ENCODE peak calls at places on chromosomes 1 and 21, in six cellular contexts. V is stomach, Y is GM13976, B is AG10803, J is ovary, U is H9. I is an unnamed sample.

GRCh38 chr21:29148535-29148934 is 18.1 kb downstream of the MAP3K7CL start:
- DNase-seq in V (no peak), Y (no peak), B (peak), J (no peak), U (no peak), I (no peak)

GRCh38 chr1:89609781-89610456 is 23.0 kb upstream of the LRRC8C start:
- DNase-seq in V (no peak), Y (no peak), B (no peak), J (no peak), U (peak), I (no peak)

GRCh38 chr1:205243355-205244191 is 15.8 kb downstream of the TMCC2 start:
- DNase-seq in V (no peak), Y (no peak), B (no peak), J (no peak), U (no peak), I (peak)

GRCh38 chr1:221074325-221074724 is 195.1 kb downstream of the HLX start:
- DNase-seq in V (no peak), Y (no peak), B (peak), J (no peak), U (no peak), I (no peak)

GRCh38 chr1:44418022-44418673 is 13.1 kb downstream of the RNF220 start:
- DNase-seq in V (no peak), Y (no peak), B (no peak), J (no peak), U (no peak), I (no peak)

GRCh38 chr1:4637616-4638346 is 16.6 kb upstream of the AJAP1 start:
- DNase-seq in V (no peak), Y (no peak), B (no peak), J (peak), U (peak), I (no peak)

GRCh38 chr1:150365945-150366344 is 2.0 kb downstream of the RPRD2 start:
- DNase-seq in V (no peak), Y (no peak), B (no peak), J (no peak), U (no peak), I (no peak)

GRCh38 chr21:36994501-36995189 is 11.9 kb upstream of the RIPPLY3 start:
- DNase-seq in V (no peak), Y (no peak), B (no peak), J (no peak), U (peak), I (no peak)

GRCh38 chr1:246161626-246162025 is 345.5 kb downstream of the SMYD3 start:
- DNase-seq in V (no peak), Y (no peak), B (peak), J (no peak), U (no peak), I (no peak)

GRCh38 chr1:153612111-153612754 is 704 bp downstream of the S100A16 start:
- DNase-seq in V (no peak), Y (peak), B (no peak), J (no peak), U (no peak), I (no peak)

GRCh38 chr1:91745649-91746383 is 140.1 kb downstream of the TGFBR3 start:
- DNase-seq in V (no peak), Y (no peak), B (no peak), J (no peak), U (no peak), I (no peak)

GRCh38 chr1:154741747-154742495 is 128.2 kb downstream of the KCNN3 start:
- DNase-seq in V (no peak), Y (no peak), B (peak), J (no peak), U (peak), I (no peak)

GRCh38 chr1:2248854-2249558 is 20.9 kb downstream of the SKI start:
- DNase-seq in V (no peak), Y (no peak), B (no peak), J (no peak), U (peak), I (no peak)

GRCh38 chr1:190320952-190321351 is 156.7 kb downstream of the BRINP3 start:
- DNase-seq in V (no peak), Y (no peak), B (no peak), J (no peak), U (no peak), I (no peak)
- TF ChIP-seq CTCF in V (no peak), Y (no peak), B (no peak), J (no peak), U (peak), I (no peak)

GRCh38 chr1:26417111-26417510 is 6.5 kb downstream of the LIN28A start:
- DNase-seq in V (peak), Y (peak), B (peak), J (peak), U (peak), I (peak)
- TF ChIP-seq CTCF in V (no peak), Y (peak), B (peak), J (peak), U (peak), I (peak)

GRCh38 chr1:204130989-204131892 is 20.6 kb downstream of the ETNK2 start:
- DNase-seq in V (no peak), Y (no peak), B (peak), J (peak), U (no peak), I (no peak)
- TF ChIP-seq CTCF in V (no peak), Y (no peak), B (peak), J (no peak), U (peak), I (no peak)

DNA sequence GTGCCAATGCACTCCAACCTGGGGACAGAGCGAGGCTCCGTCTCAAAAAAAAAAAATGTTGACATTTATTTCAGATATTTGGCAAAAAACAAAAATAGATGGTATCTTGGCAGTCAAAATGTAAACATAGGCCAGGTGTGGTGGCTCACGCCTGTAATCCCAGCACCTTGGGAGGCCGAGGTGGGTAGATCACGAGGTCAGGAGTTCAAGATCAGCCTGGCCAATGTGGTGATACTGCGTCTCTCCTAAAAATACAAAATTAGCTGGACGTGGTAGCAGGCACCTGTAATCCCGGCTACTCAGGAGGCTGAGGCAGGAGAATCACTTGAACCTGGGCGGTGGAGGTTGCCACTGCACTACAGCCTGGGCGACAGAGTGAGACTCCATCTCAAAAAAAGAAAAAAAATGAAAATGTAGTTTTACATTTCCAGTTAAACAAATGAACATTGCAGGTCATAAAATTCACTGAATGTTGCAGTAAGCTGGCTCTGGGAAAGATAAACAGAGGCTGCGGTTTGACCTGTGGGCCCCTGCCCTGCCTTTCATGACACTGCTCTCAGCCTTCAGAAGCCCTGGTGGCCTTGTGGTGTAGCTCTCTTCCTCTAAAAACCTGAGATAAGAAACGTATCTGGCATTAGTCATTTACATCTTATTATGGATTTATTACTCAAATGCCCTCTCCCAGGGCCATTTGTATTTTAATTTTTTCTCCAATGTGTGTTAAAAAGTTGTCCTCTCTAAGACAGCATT is 12.2 kb upstream of the SLC44A3 start:
- DNase-seq in V (peak), Y (no peak), B (no peak), J (no peak), U (no peak), I (no peak)
- TF ChIP-seq CTCF in V (no peak), Y (no peak), B (no peak), J (no peak), U (peak), I (no peak)

GRCh38 chr1:6601049-6601864 is 1.4 kb downstream of the KLHL21 start:
- DNase-seq in V (peak), Y (peak), B (peak), J (peak), U (peak), I (peak)
- TF ChIP-seq CTCF in V (no peak), Y (no peak), B (no peak), J (no peak), U (no peak), I (no peak)

GRCh38 chr1:183328371-183328770 is 89.8 kb downstream of the NMNAT2 start:
- DNase-seq in V (no peak), Y (no peak), B (no peak), J (no peak), U (no peak), I (no peak)

GRCh38 chr1:183331095-183331742 is 87.0 kb downstream of the NMNAT2 start:
- DNase-seq in V (no peak), Y (no peak), B (no peak), J (no peak), U (peak), I (no peak)

GRCh38 chr1:183327429-183328290 is 90.5 kb downstream of the NMNAT2 start:
- DNase-seq in V (no peak), Y (no peak), B (no peak), J (no peak), U (no peak), I (no peak)

GRCh38 chr1:183330335-183330734 is 87.8 kb downstream of the NMNAT2 start:
- DNase-seq in V (no peak), Y (no peak), B (no peak), J (no peak), U (peak), I (no peak)
- TF ChIP-seq CTCF in V (no peak), Y (no peak), B (no peak), J (no peak), U (no peak), I (no peak)